ENCODE peak calls at places on chromosomes 16 and 17, in ten cellular contexts. O is GM23338, K is heart left ventricle, L is GM12865, A is heart right ventricle, X is foreskin fibroblast, I is epithelial cell of esophagus, E is K562, T is spleen, Q is SJSA1. G is an unnamed sample.

GRCh38 chr17:75571885-75572215 is 15.8 kb upstream of the MYO15B start:
- DNase-seq in O (no peak), K (no peak), L (no peak), A (no peak), X (no peak), I (no peak), E (no peak), T (no peak), Q (no peak), G (no peak)

GRCh38 chr16:28140788-28141618 is 70.8 kb downstream of the XPO6 start:
- DNase-seq in O (peak), K (no peak), L (peak), A (no peak), X (no peak), I (peak), E (no peak), T (no peak), Q (no peak), G (no peak)

GRCh38 chr17:82734987-82735866 is at the start of gene FN3K:
- DNase-seq in O (peak), K (peak), L (no peak), A (peak), X (peak), I (peak), E (peak), T (peak), Q (no peak), G (no peak)

GRCh38 chr16:27313422-27314160 is at the start of gene IL4R:
- DNase-seq in O (peak), K (peak), L (peak), A (peak), X (peak), I (peak), E (peak), T (peak), Q (peak), G (peak)

GRCh38 chr17:17938388-17939107 is 33.7 kb downstream of the TOM1L2 start:
- DNase-seq in O (no peak), K (no peak), L (peak), A (no peak), X (no peak), I (peak), E (no peak), T (no peak), Q (no peak), G (no peak)

GRCh38 chr17:72151565-72152391 is 31.0 kb downstream of the SOX9 start:
- DNase-seq in O (peak), K (peak), L (no peak), A (peak), X (peak), I (no peak), E (peak), T (no peak), Q (peak), G (peak)

GRCh38 chr17:82702161-82702932 is 3.8 kb upstream of the RAB40B start:
- DNase-seq in O (no peak), K (no peak), L (no peak), A (no peak), X (peak), I (no peak), E (no peak), T (no peak), Q (no peak), G (no peak)

GRCh38 chr16:11667824-11668589 is at the start of gene SNN:
- DNase-seq in O (peak), K (peak), L (peak), A (peak), X (peak), I (peak), E (peak), T (peak), Q (peak), G (peak)

GRCh38 chr16:56988161-56988947 is 1.0 kb upstream of the NLRC5 start:
- DNase-seq in O (no peak), K (no peak), L (no peak), A (no peak), X (peak), I (no peak), E (no peak), T (no peak), Q (no peak), G (no peak)

GRCh38 chr17:38606646-38607611 is 1.2 kb upstream of the SRCIN1 start:
- DNase-seq in O (peak), K (peak), L (no peak), A (peak), X (no peak), I (no peak), E (no peak), T (no peak), Q (no peak), G (no peak)

GRCh38 chr17:40678902-40679522 is 14.0 kb upstream of the KRT222 start:
- DNase-seq in O (no peak), K (no peak), L (no peak), A (no peak), X (no peak), I (peak), E (no peak), T (no peak), Q (no peak), G (no peak)

GRCh38 chr17:2347805-2348685 is 10.7 kb downstream of the SGSM2 start:
- DNase-seq in O (peak), K (peak), L (no peak), A (no peak), X (peak), I (peak), E (no peak), T (peak), Q (no peak), G (peak)

GRCh38 chr17:51860934-51861561 is 297.5 kb downstream of the CA10 start:
- DNase-seq in O (peak), K (no peak), L (peak), A (no peak), X (no peak), I (peak), E (peak), T (no peak), Q (peak), G (peak)

GRCh38 chr17:74569392-74570003 is 2.2 kb upstream of the CD300H start:
- DNase-seq in O (peak), K (peak), L (no peak), A (no peak), X (peak), I (peak), E (no peak), T (no peak), Q (peak), G (peak)

GRCh38 chr16:66905633-66906539 is 12.8 kb downstream of the CDH16 start:
- DNase-seq in O (peak), K (peak), L (peak), A (peak), X (no peak), I (peak), E (peak), T (peak), Q (no peak), G (peak)

GRCh38 chr16:67269766-67270165 is 9.6 kb upstream of the PLEKHG4 start:
- DNase-seq in O (peak), K (peak), L (no peak), A (no peak), X (peak), I (peak), E (peak), T (no peak), Q (no peak), G (no peak)

GRCh38 chr16:65226077-65226476 is 104.2 kb upstream of the CDH11 start:
- DNase-seq in O (peak), K (no peak), L (no peak), A (no peak), X (no peak), I (peak), E (no peak), T (no peak), Q (no peak), G (no peak)

GRCh38 chr17:38598536-38598935 is 7.2 kb downstream of the SRCIN1 start:
- DNase-seq in O (peak), K (no peak), L (peak), A (no peak), X (peak), I (peak), E (peak), T (no peak), Q (no peak), G (peak)

GRCh38 chr16:84559311-84559932 is 55.0 kb upstream of the MEAK7 start:
- DNase-seq in O (peak), K (no peak), L (no peak), A (no peak), X (no peak), I (no peak), E (no peak), T (peak), Q (no peak), G (peak)

GRCh38 chr17:82011617-82012481 is 10.8 kb downstream of the CENPX start:
- DNase-seq in O (no peak), K (no peak), L (no peak), A (no peak), X (no peak), I (no peak), E (no peak), T (no peak), Q (no peak), G (no peak)

GRCh38 chr17:8799001-8799850 is at the start of gene MFSD6L:
- DNase-seq in O (peak), K (no peak), L (peak), A (no peak), X (no peak), I (peak), E (no peak), T (peak), Q (no peak), G (no peak)

DNA sequence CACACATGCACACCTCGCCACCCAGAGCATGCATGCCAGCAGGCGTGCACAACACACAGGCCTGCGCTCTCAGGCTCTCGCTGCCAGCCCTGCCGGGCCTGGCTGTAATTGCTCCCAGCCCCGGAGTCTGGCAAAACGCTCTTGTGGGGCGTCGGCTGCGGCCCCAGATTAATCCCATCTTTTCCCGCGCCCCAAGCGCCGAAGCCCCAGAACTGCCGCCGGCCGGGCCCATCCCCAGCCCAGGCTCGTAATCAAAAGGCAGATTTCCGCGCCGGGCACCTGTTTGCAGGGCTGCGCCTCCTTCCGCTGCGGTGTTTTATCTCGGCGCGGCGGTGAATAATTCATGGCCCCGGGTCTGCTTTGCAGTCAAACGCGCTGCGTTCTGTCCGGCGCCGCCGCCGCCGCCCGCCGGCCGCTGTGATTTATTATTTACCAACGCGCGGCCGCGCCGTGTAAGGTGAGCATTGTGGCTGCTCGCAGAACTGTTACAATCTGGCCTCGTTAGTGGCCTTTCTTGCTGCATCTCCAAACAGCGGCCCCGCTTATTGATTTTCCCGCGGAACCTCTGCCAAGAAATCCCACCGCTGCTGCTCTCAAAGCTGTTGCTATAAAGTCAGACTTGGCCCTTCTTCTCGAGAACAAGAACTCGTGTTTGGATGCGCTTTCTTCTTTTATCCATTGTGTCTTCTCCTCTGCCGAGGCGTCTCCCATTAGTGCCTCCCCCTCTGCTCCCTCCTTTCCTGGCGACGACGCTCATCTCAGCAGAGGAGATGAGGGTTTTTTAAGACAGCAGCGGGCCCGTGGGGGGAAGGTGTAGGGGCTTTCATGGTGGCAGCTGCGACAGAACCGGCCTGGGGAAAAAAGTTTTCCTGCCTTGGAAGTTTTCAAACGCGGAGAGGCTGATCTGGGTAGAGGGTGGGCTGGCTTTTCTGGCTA is 126.2 kb downstream of the IRX5 start:
- DNase-seq in O (peak), K (peak), L (no peak), A (no peak), X (peak), I (peak), E (no peak), T (peak), Q (no peak), G (peak)
- H3K4me3 ChIP-seq in O (peak), K (peak), L (no peak), A (peak), X (peak), I (no peak), E (no peak), T (no peak), Q (no peak), G (peak)

DNA sequence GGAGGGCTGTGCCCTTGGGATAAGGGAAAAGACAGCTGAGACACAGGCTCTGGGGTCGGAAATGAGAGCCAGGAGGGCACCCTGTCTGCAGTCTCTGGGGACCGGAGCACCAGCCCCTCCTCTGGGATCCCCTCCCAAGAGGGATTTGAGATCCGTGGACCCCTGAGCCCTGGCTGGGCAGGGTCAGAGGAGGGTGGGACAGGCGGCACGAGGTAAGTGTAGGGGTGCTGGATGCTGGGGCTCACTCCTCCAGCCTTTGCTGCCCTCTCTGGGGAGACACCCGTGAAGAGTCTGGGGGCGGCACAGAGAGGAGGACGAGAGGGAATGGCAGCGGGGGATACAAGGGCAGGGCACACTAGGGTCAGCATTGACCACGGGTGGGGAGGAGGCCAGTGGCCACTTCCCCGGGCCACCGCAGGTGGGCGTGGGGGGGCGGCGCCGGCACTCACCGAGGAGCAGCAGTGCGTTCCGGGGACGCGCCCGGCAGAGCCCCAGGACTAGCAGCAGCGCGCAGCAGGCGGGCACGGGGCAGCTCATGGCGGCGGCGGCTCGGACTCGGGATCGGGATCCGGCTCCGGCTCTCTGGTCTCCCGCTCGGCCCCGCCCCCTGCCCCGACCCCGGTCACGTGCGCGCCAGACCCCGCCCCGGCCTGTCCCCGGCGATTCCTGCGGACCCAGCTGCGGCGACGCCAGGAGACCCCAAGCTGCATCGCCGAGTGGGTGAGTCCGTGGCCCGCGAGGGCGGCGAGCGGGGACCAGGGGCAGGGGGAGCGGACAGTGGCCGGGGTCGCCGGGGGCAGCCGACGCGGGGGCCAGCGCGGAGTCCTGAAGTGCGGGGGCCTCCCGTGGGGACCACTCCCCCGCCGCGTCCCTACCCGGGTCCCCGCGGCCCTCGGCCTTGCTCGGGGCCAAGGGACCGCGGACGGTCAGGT is at the start of the genes SGSH and SLC26A11:
- DNase-seq in O (peak), K (peak), L (peak), A (peak), X (peak), I (peak), E (peak), T (peak), Q (peak), G (peak)
- H3K4me3 ChIP-seq in O (peak), K (peak), L (peak), A (peak), X (peak), I (peak), E (peak), T (peak), Q (peak), G (peak)

DNA sequence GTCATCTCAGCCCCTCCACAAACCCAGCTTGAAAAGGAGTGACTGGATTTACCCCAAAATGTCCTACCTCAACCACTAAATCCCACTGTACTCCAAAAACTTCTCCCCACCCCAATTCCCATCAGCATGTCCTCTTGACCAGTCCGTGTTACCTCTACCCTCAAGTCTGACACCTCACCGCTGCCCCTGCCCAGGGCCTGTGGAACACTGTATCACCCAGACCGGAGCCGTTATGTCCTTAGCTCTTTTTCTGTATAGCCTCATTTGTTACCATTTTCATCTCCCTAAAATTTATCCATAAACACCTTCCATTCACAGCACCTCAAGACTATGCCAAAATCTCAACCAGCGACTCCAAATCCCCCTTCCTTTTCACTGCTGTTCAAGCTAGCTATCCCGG is 2.4 kb downstream of the PHF23 start:
- DNase-seq in O (no peak), K (no peak), L (no peak), A (no peak), X (no peak), I (no peak), E (no peak), T (peak), Q (no peak), G (no peak)
- H3K4me3 ChIP-seq in O (peak), K (peak), L (no peak), A (peak), X (peak), I (no peak), E (no peak), T (no peak), Q (no peak), G (no peak)

GRCh38 chr16:60414617-60415016 is 1621.6 kb downstream of the CDH8 start:
- DNase-seq in O (peak), K (no peak), L (no peak), A (no peak), X (no peak), I (no peak), E (no peak), T (no peak), Q (no peak), G (no peak)
- H3K4me3 ChIP-seq in O (no peak), K (no peak), L (no peak), A (no peak), X (no peak), I (no peak), E (no peak), T (no peak), Q (no peak), G (no peak)

DNA sequence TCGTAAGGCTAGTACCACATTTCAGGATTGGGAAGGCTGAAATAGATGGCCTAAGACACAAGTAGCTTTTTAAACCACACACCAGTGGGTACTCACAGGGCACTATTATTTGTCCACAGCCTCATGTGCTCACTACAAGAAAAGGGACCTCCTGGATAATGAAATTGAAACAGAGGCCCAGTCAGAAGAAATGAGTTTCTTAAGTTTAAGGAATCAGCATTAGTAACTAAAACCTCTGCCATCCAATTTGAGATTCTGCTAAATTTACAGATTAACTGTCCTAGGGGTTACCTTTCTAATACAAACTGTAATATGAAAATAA is 3.0 kb downstream of the USP7 start:
- DNase-seq in O (no peak), K (no peak), L (no peak), A (no peak), X (peak), I (no peak), E (no peak), T (no peak), Q (no peak), G (no peak)
- H3K4me3 ChIP-seq in O (peak), K (peak), L (peak), A (peak), X (no peak), I (no peak), E (no peak), T (no peak), Q (no peak), G (no peak)